ENCODE peak calls at places on chromosome 22, in five cellular contexts. One of them, this sample, is unnamed.

GRCh38 chr22:39419911-39420310 is 20.3 kb downstream of the TAB1 start:
- DNase-seq in neuronal stem cell: no peak
- DNase-seq in fibroblast of pulmonary artery: no peak
- DNase-seq in heart left ventricle: no peak
- DNase-seq in adrenal gland: no peak
- DNase-seq in this sample: no peak

GRCh38 chr22:27531782-27532530 is 269.6 kb downstream of the MN1 start:
- DNase-seq in neuronal stem cell: no peak
- DNase-seq in fibroblast of pulmonary artery: peak
- DNase-seq in heart left ventricle: no peak
- DNase-seq in adrenal gland: no peak
- DNase-seq in this sample: no peak

GRCh38 chr22:44575344-44576268 is 77.6 kb upstream of the RTL6 start:
- DNase-seq in neuronal stem cell: no peak
- DNase-seq in fibroblast of pulmonary artery: no peak
- DNase-seq in heart left ventricle: peak
- DNase-seq in adrenal gland: no peak
- DNase-seq in this sample: no peak

GRCh38 chr22:37525073-37525745 is 6.0 kb upstream of the CARD10 start:
- DNase-seq in neuronal stem cell: no peak
- DNase-seq in fibroblast of pulmonary artery: peak
- DNase-seq in heart left ventricle: no peak
- DNase-seq in adrenal gland: peak
- DNase-seq in this sample: no peak

GRCh38 chr22:41048791-41049717 is 43.3 kb upstream of the EP300 start:
- DNase-seq in neuronal stem cell: peak
- DNase-seq in fibroblast of pulmonary artery: peak
- DNase-seq in heart left ventricle: peak
- DNase-seq in adrenal gland: peak
- DNase-seq in this sample: no peak

GRCh38 chr22:19431641-19432091 is at the start of gene HIRA:
- DNase-seq in neuronal stem cell: peak
- DNase-seq in fibroblast of pulmonary artery: peak
- DNase-seq in heart left ventricle: peak
- DNase-seq in adrenal gland: peak
- DNase-seq in this sample: peak

GRCh38 chr22:45589556-45589955 is 82.1 kb upstream of the ATXN10 start:
- DNase-seq in neuronal stem cell: no peak
- DNase-seq in fibroblast of pulmonary artery: no peak
- DNase-seq in heart left ventricle: no peak
- DNase-seq in adrenal gland: no peak
- DNase-seq in this sample: no peak

GRCh38 chr22:25488244-25489020 is 76.0 kb upstream of the GRK3 start:
- DNase-seq in neuronal stem cell: no peak
- DNase-seq in fibroblast of pulmonary artery: peak
- DNase-seq in heart left ventricle: peak
- DNase-seq in adrenal gland: peak
- DNase-seq in this sample: no peak

GRCh38 chr22:32888976-32889375 is 87.5 kb downstream of the TIMP3 start:
- DNase-seq in neuronal stem cell: no peak
- DNase-seq in fibroblast of pulmonary artery: no peak
- DNase-seq in heart left ventricle: no peak
- DNase-seq in adrenal gland: no peak
- DNase-seq in this sample: no peak

GRCh38 chr22:20464096-20464614 is 26.5 kb upstream of the SCARF2 start:
- DNase-seq in neuronal stem cell: no peak
- DNase-seq in fibroblast of pulmonary artery: no peak
- DNase-seq in heart left ventricle: no peak
- DNase-seq in adrenal gland: no peak
- DNase-seq in this sample: peak

GRCh38 chr22:47629273-47629711 is 866.8 kb downstream of the TBC1D22A start:
- DNase-seq in neuronal stem cell: no peak
- DNase-seq in fibroblast of pulmonary artery: no peak
- DNase-seq in heart left ventricle: no peak
- DNase-seq in adrenal gland: no peak
- DNase-seq in this sample: no peak

GRCh38 chr22:39431821-39432251 is 25.0 kb upstream of the MGAT3 start:
- DNase-seq in neuronal stem cell: no peak
- DNase-seq in fibroblast of pulmonary artery: peak
- DNase-seq in heart left ventricle: peak
- DNase-seq in adrenal gland: peak
- DNase-seq in this sample: no peak

GRCh38 chr22:17951315-17951714 is 73.0 kb downstream of the MICAL3 start:
- DNase-seq in neuronal stem cell: no peak
- DNase-seq in fibroblast of pulmonary artery: no peak
- DNase-seq in heart left ventricle: no peak
- DNase-seq in adrenal gland: no peak
- DNase-seq in this sample: no peak
- H3K4me3 ChIP-seq in neuronal stem cell: no peak
- H3K4me3 ChIP-seq in fibroblast of pulmonary artery: no peak
- H3K4me3 ChIP-seq in heart left ventricle: no peak
- H3K4me3 ChIP-seq in adrenal gland: no peak
- H3K4me3 ChIP-seq in this sample: no peak

DNA sequence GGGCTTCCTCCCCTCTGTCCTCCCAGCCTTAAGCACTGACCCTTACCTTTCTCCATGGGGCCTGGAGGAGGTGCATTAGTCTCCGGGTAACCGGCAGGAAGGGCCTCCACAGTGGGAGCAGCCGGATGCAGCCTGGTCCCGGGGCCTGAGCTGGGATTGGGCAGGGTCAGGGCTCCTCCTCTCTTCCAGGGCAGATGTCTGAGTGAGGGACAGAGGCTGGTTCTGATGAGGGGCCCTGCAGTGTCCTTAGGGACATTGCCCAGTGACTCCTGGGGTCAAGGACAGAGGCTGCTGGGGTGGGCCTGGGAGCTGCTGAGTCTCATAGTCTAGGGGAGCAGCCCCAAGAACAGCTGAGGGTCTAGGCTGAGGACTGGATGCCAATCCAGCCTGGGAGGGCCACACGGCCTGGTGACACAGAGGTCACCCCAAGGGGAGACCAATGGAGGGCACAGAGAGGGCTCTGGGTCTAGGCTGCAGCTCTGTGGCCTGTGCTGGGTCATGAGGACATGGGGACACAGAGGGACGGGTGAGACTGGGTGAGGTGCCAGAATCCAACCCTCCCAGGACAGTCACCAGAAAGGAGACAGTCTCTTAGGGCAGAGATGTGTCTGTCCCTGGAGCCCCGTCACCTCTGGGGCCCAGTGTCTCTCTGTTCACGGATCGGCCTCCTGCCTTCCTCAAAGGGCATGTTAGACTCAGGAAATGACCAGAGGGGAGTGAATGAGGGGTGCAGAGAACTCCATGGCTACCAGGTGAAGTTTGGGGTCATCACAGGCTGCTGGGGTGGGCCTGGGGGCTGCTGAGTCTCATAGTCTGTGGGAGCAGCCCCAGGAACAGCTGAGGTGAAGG is 6.5 kb downstream of the IGLL5 start:
- DNase-seq in neuronal stem cell: no peak
- DNase-seq in fibroblast of pulmonary artery: no peak
- DNase-seq in heart left ventricle: no peak
- DNase-seq in adrenal gland: no peak
- DNase-seq in this sample: no peak
- H3K4me3 ChIP-seq in neuronal stem cell: no peak
- H3K4me3 ChIP-seq in fibroblast of pulmonary artery: no peak
- H3K4me3 ChIP-seq in heart left ventricle: no peak
- H3K4me3 ChIP-seq in adrenal gland: no peak
- H3K4me3 ChIP-seq in this sample: peak

GRCh38 chr22:23693979-23694680 is 3.3 kb downstream of the RGL4 start:
- DNase-seq in neuronal stem cell: no peak
- DNase-seq in fibroblast of pulmonary artery: no peak
- DNase-seq in heart left ventricle: no peak
- DNase-seq in adrenal gland: no peak
- DNase-seq in this sample: no peak

GRCh38 chr22:23695141-23695540 is 4.3 kb downstream of the RGL4 start:
- DNase-seq in neuronal stem cell: no peak
- DNase-seq in fibroblast of pulmonary artery: no peak
- DNase-seq in heart left ventricle: no peak
- DNase-seq in adrenal gland: no peak
- DNase-seq in this sample: no peak

GRCh38 chr22:23696326-23696851 is 5.6 kb downstream of the RGL4 start:
- DNase-seq in neuronal stem cell: no peak
- DNase-seq in fibroblast of pulmonary artery: peak
- DNase-seq in heart left ventricle: no peak
- DNase-seq in adrenal gland: no peak
- DNase-seq in this sample: peak

GRCh38 chr22:23697031-23697970 is 6.5 kb downstream of the RGL4 start:
- DNase-seq in neuronal stem cell: no peak
- DNase-seq in fibroblast of pulmonary artery: no peak
- DNase-seq in heart left ventricle: no peak
- DNase-seq in adrenal gland: no peak
- DNase-seq in this sample: no peak

GRCh38 chr22:23695748-23696325 is 5.0 kb downstream of the RGL4 start:
- DNase-seq in neuronal stem cell: no peak
- DNase-seq in fibroblast of pulmonary artery: no peak
- DNase-seq in heart left ventricle: no peak
- DNase-seq in adrenal gland: no peak
- DNase-seq in this sample: no peak
- H3K4me3 ChIP-seq in neuronal stem cell: no peak
- H3K4me3 ChIP-seq in fibroblast of pulmonary artery: no peak
- H3K4me3 ChIP-seq in heart left ventricle: no peak
- H3K4me3 ChIP-seq in adrenal gland: no peak
- H3K4me3 ChIP-seq in this sample: no peak

GRCh38 chr22:42932197-42932519 is 75.1 kb upstream of the ARFGAP3 start:
- DNase-seq in neuronal stem cell: no peak
- DNase-seq in fibroblast of pulmonary artery: no peak
- DNase-seq in heart left ventricle: no peak
- DNase-seq in adrenal gland: peak
- DNase-seq in this sample: no peak

GRCh38 chr22:42931421-42932196 is 74.5 kb upstream of the ARFGAP3 start:
- DNase-seq in neuronal stem cell: no peak
- DNase-seq in fibroblast of pulmonary artery: peak
- DNase-seq in heart left ventricle: no peak
- DNase-seq in adrenal gland: no peak
- DNase-seq in this sample: peak

GRCh38 chr22:42929838-42930155 is 72.7 kb upstream of the ARFGAP3 start:
- DNase-seq in neuronal stem cell: no peak
- DNase-seq in fibroblast of pulmonary artery: no peak
- DNase-seq in heart left ventricle: no peak
- DNase-seq in adrenal gland: peak
- DNase-seq in this sample: no peak

GRCh38 chr22:42928969-42929837 is 72.1 kb upstream of the ARFGAP3 start:
- DNase-seq in neuronal stem cell: no peak
- DNase-seq in fibroblast of pulmonary artery: peak
- DNase-seq in heart left ventricle: no peak
- DNase-seq in adrenal gland: peak
- DNase-seq in this sample: peak

DNA sequence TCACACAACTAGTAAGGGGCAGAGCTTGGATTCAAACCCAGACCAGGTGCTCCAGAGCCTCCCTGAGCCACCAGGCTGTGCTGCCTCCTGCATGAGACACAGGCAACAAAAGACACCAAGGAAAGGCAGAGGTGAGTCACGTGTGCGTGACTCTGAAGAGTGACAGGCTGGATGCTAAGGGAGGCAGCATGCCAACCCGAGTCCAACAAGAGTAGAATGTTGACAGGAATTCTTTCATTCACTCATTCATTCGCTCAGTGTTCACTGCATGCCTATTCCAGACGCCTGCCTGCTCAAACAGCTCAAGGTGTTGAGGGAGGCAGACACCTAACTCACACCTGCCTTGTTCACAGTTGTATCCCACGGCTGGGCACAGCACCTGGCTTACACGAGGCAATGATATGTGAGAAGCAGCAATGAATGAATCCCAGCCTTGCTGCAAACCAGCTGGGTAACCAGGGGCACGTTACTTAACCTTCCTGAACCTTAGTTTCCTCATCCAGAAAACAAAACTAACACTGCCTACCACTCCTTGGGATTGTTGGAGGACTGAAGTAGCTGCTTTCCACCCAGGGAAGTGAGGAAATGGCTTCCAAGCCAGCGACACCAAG is 73.8 kb upstream of the ARFGAP3 start:
- DNase-seq in neuronal stem cell: no peak
- DNase-seq in fibroblast of pulmonary artery: peak
- DNase-seq in heart left ventricle: no peak
- DNase-seq in adrenal gland: peak
- DNase-seq in this sample: peak
- H3K4me3 ChIP-seq in neuronal stem cell: no peak
- H3K4me3 ChIP-seq in fibroblast of pulmonary artery: no peak
- H3K4me3 ChIP-seq in heart left ventricle: no peak
- H3K4me3 ChIP-seq in adrenal gland: no peak
- H3K4me3 ChIP-seq in this sample: peak

GRCh38 chr22:42299586-42300285 is 29.3 kb upstream of the TCF20 start:
- DNase-seq in neuronal stem cell: no peak
- DNase-seq in fibroblast of pulmonary artery: no peak
- DNase-seq in heart left ventricle: no peak
- DNase-seq in adrenal gland: no peak
- DNase-seq in this sample: peak
- H3K4me3 ChIP-seq in neuronal stem cell: no peak
- H3K4me3 ChIP-seq in fibroblast of pulmonary artery: no peak
- H3K4me3 ChIP-seq in heart left ventricle: no peak
- H3K4me3 ChIP-seq in adrenal gland: no peak
- H3K4me3 ChIP-seq in this sample: peak

GRCh38 chr22:21867528-21868266 is at the start of gene MAPK1:
- DNase-seq in neuronal stem cell: peak
- DNase-seq in fibroblast of pulmonary artery: peak
- DNase-seq in heart left ventricle: peak
- DNase-seq in adrenal gland: peak
- DNase-seq in this sample: peak

GRCh38 chr22:21866821-21867527 is 471 bp downstream of the MAPK1 start:
- DNase-seq in neuronal stem cell: peak
- DNase-seq in fibroblast of pulmonary artery: no peak
- DNase-seq in heart left ventricle: peak
- DNase-seq in adrenal gland: peak
- DNase-seq in this sample: peak

GRCh38 chr22:21865041-21865440 is 2.4 kb downstream of the MAPK1 start:
- DNase-seq in neuronal stem cell: no peak
- DNase-seq in fibroblast of pulmonary artery: peak
- DNase-seq in heart left ventricle: no peak
- DNase-seq in adrenal gland: peak
- DNase-seq in this sample: peak

GRCh38 chr22:21873619-21874018 is 6.2 kb upstream of the MAPK1 start:
- DNase-seq in neuronal stem cell: no peak
- DNase-seq in fibroblast of pulmonary artery: no peak
- DNase-seq in heart left ventricle: no peak
- DNase-seq in adrenal gland: no peak
- DNase-seq in this sample: no peak

GRCh38 chr22:21868651-21869050 is 1.2 kb upstream of the MAPK1 start:
- DNase-seq in neuronal stem cell: no peak
- DNase-seq in fibroblast of pulmonary artery: no peak
- DNase-seq in heart left ventricle: no peak
- DNase-seq in adrenal gland: no peak
- DNase-seq in this sample: no peak
- H3K4me3 ChIP-seq in neuronal stem cell: no peak
- H3K4me3 ChIP-seq in fibroblast of pulmonary artery: no peak
- H3K4me3 ChIP-seq in heart left ventricle: no peak
- H3K4me3 ChIP-seq in adrenal gland: no peak
- H3K4me3 ChIP-seq in this sample: no peak

DNA sequence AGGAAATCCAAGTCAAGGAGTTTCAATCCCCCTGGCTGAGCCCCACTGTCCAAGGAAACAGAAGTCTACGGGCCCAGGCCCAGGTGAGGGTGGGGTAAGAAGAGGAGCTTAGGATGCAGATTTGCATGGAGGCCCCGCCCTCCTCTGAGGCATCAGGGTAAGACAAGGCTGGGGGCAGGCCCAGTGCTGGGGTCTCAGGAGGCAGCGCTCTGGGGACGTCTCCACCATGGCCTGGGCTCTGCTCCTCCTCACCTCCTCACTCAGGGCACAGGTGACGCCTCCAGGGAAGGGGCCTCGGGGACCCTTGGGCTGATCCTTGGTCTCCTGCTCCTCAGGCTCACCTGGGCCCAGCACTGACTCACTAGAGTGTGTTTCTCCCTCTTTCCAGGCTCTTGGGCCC is 31.3 kb upstream of the IGLL5 start:
- DNase-seq in neuronal stem cell: no peak
- DNase-seq in fibroblast of pulmonary artery: no peak
- DNase-seq in heart left ventricle: no peak
- DNase-seq in adrenal gland: no peak
- DNase-seq in this sample: no peak
- H3K4me3 ChIP-seq in neuronal stem cell: no peak
- H3K4me3 ChIP-seq in fibroblast of pulmonary artery: no peak
- H3K4me3 ChIP-seq in heart left ventricle: no peak
- H3K4me3 ChIP-seq in adrenal gland: no peak
- H3K4me3 ChIP-seq in this sample: no peak

This sample was measured in GM12865.